ENCODE peak calls at places on chromosomes 6 and 20, in seven cellular contexts. E is neuronal stem cell, V is mesendoderm, Q is IMR-90, A is H9, K is H1, B is trophoblast cell. H is an unnamed sample.

GRCh38 chr20:49170714-49171113 is 17.4 kb downstream of the STAU1 start:
- DNase-seq in E (no peak), V (no peak), Q (no peak), A (no peak), K (no peak), B (no peak), H (no peak)

GRCh38 chr6:84522135-84522535 is 242.3 kb downstream of the TBX18 start:
- DNase-seq in E (no peak), V (no peak), Q (peak), A (no peak), K (no peak), B (no peak), H (peak)

GRCh38 chr6:101776919-101777350 is 383.4 kb downstream of the GRIK2 start:
- DNase-seq in E (peak), V (no peak), Q (no peak), A (no peak), K (no peak), B (no peak), H (no peak)

GRCh38 chr20:14992961-14993360 is 655.5 kb upstream of the FLRT3 start:
- DNase-seq in E (no peak), V (no peak), Q (no peak), A (no peak), K (no peak), B (no peak), H (no peak)

GRCh38 chr20:23090147-23090546 is 4.0 kb upstream of the CD93 start:
- DNase-seq in E (no peak), V (peak), Q (no peak), A (peak), K (no peak), B (no peak), H (no peak)

GRCh38 chr6:73521351-73522254 is 771 bp upstream of the EEF1A1 start:
- DNase-seq in E (no peak), V (peak), Q (peak), A (no peak), K (no peak), B (peak), H (peak)

GRCh38 chr6:148857817-148858390 is 111.1 kb downstream of the UST start:
- DNase-seq in E (no peak), V (no peak), Q (peak), A (no peak), K (no peak), B (peak), H (peak)

GRCh38 chr6:1079525-1079924 is 232.4 kb upstream of the FOXQ1 start:
- DNase-seq in E (no peak), V (peak), Q (no peak), A (no peak), K (no peak), B (peak), H (peak)

GRCh38 chr6:95352064-95352463 is 225.3 kb upstream of the MANEA start:
- DNase-seq in E (no peak), V (no peak), Q (no peak), A (no peak), K (no peak), B (no peak), H (no peak)

GRCh38 chr20:58439974-58440767 is 51.1 kb downstream of the VAPB start:
- DNase-seq in E (no peak), V (no peak), Q (no peak), A (no peak), K (no peak), B (no peak), H (peak)

GRCh38 chr6:142336787-142337186 is 35.0 kb downstream of the ADGRG6 start:
- DNase-seq in E (no peak), V (no peak), Q (no peak), A (no peak), K (no peak), B (no peak), H (no peak)

GRCh38 chr6:47724300-47724699 is 25.9 kb downstream of the ADGRF4 start:
- DNase-seq in E (no peak), V (no peak), Q (no peak), A (no peak), K (no peak), B (peak), H (no peak)

GRCh38 chr6:129597023-129597713 is 112.8 kb downstream of the ARHGAP18 start:
- DNase-seq in E (no peak), V (no peak), Q (no peak), A (no peak), K (no peak), B (no peak), H (no peak)

GRCh38 chr6:146915671-146916127 is 288.5 kb upstream of the STXBP5 start:
- DNase-seq in E (no peak), V (no peak), Q (peak), A (no peak), K (no peak), B (no peak), H (peak)

GRCh38 chr6:146913842-146914562 is 290.2 kb upstream of the STXBP5 start:
- DNase-seq in E (peak), V (peak), Q (peak), A (peak), K (peak), B (peak), H (peak)

GRCh38 chr6:146916435-146917015 is 287.7 kb upstream of the STXBP5 start:
- DNase-seq in E (no peak), V (no peak), Q (no peak), A (no peak), K (no peak), B (no peak), H (no peak)

GRCh38 chr6:146912730-146913680 is 291.2 kb upstream of the STXBP5 start:
- DNase-seq in E (no peak), V (no peak), Q (no peak), A (no peak), K (no peak), B (no peak), H (peak)

DNA sequence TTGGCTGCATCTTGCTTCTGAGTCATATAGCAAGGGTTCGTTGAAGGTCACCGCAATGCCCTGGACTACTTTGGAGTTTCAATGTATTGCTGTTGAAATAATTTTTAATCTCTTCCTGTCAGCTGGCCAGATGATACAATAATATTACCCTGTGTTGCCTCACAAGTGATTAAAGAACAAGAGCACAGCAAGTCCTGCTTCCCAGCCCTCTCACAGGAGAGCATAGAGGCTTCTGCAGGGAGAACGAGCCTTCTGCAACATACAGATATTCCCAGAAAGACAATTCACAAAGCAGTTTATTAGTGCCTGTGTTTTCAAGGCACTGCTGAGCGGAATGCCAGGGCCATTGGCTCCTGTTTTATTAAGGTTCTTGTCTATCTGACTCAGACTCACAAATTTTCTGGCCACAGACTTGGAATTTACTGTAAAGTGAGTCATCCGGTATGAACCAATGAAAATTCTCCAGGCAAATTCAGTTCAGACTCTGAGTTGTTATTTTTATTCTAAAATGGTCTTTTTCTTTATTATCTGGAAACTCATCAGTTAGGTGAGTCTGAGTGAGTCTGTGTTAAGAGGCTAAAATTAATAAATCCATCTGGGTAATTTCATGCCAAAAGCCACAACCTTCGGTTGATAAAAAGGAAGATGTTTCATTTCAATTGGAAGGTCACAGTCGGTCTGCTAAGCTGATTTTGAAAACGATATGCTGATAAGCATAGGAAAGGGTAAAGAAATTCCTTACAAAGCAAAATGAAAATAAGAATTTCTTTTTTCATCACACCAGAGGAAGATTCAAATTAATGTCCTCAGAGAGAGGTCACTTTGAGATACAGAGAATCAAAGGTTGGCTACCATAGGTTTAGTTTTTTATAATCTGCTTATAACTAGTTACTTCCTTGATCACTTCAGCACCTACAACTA is 289.4 kb upstream of the STXBP5 start:
- DNase-seq in E (no peak), V (peak), Q (peak), A (no peak), K (no peak), B (peak), H (peak)
- H3K9ac ChIP-seq in E (no peak), V (no peak), Q (peak), A (no peak), K (no peak), B (no peak), H (peak)

DNA sequence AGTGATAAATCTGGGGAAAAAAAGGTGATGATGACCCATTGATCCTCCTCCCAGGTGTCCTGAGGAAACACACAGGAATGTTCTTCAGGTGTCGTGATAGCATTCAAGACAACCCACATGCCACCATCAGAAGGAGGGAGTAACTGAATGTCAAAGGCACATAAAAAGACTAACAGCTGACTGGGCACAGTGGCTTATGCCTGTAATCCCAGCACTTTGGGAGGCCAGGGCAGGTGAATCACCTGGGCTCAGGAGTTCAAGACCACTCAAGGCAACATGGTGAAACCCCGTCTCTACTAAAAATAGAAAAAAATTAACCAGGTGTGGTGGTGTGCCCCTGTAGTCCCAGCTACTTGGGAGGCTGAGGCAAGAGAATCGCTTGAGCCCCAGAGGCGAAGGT is 82.3 kb upstream of the CST7 start:
- DNase-seq in E (no peak), V (no peak), Q (no peak), A (no peak), K (no peak), B (no peak), H (no peak)
- H3K18ac ChIP-seq in E (no peak), V (no peak), Q (no peak), A (no peak), K (no peak), B (no peak), H (no peak)

GRCh38 chr20:64119681-64120341 is 12.4 kb upstream of the NPBWR2 start:
- DNase-seq in E (no peak), V (no peak), Q (no peak), A (no peak), K (no peak), B (no peak), H (no peak)
- H3K9ac ChIP-seq in E (no peak), V (no peak), Q (no peak), A (no peak), K (no peak), B (no peak), H (no peak)

GRCh38 chr6:93317587-93317986 is 101.8 kb downstream of the EPHA7 start:
- DNase-seq in E (no peak), V (peak), Q (no peak), A (no peak), K (no peak), B (no peak), H (no peak)
- H3K18ac ChIP-seq in E (no peak), V (no peak), Q (no peak), A (no peak), K (no peak), B (no peak), H (no peak)